ENCODE peak calls at places on chromosome 20, in ten cellular contexts. One of them, this sample, is unnamed.
A peak's percentile ranks its signal among the peaks of the same experiment; 100 is the strongest.

GRCh38 chr20:25016471-25016870 is 23.9 kb upstream of the APMAP start:
- DNase-seq in GM23248: no peak
- DNase-seq in AG20443: no peak
- DNase-seq in stromal cell of bone marrow: no peak
- DNase-seq in stimulated activated CD4-positive, alpha-beta T cell treated with anti-CD3 and anti-CD28 coated beads, Interleukin-15, amount 100 ng/mL, for 1 hour: no peak
- DNase-seq in KBM-7: no peak
- DNase-seq in amniotic stem cell: no peak
- DNase-seq in SK-N-DZ: no peak
- DNase-seq in Kasumi-1: no peak
- DNase-seq in CD4-positive, alpha-beta T cell: no peak
- DNase-seq in this sample: no peak

GRCh38 chr20:25280574-25281535 is 33.0 kb downstream of the PYGB start:
- DNase-seq in GM23248: no peak
- DNase-seq in AG20443: no peak
- DNase-seq in stromal cell of bone marrow: no peak
- DNase-seq in stimulated activated CD4-positive, alpha-beta T cell treated with anti-CD3 and anti-CD28 coated beads, Interleukin-15, amount 100 ng/mL, for 1 hour: no peak
- DNase-seq in KBM-7: no peak
- DNase-seq in amniotic stem cell: no peak
- DNase-seq in SK-N-DZ: no peak
- DNase-seq in Kasumi-1: no peak
- DNase-seq in CD4-positive, alpha-beta T cell: peak; percentile 27
- DNase-seq in this sample: no peak

GRCh38 chr20:49367113-49367512 is 89.3 kb upstream of the ZNFX1 start:
- DNase-seq in GM23248: peak; percentile 19
- DNase-seq in AG20443: no peak
- DNase-seq in stromal cell of bone marrow: no peak
- DNase-seq in stimulated activated CD4-positive, alpha-beta T cell treated with anti-CD3 and anti-CD28 coated beads, Interleukin-15, amount 100 ng/mL, for 1 hour: no peak
- DNase-seq in KBM-7: no peak
- DNase-seq in amniotic stem cell: no peak
- DNase-seq in SK-N-DZ: no peak
- DNase-seq in Kasumi-1: no peak
- DNase-seq in CD4-positive, alpha-beta T cell: no peak
- DNase-seq in this sample: no peak

GRCh38 chr20:13610205-13610604 is 28.5 kb downstream of the TASP1 start:
- DNase-seq in GM23248: no peak
- DNase-seq in AG20443: no peak
- DNase-seq in stromal cell of bone marrow: no peak
- DNase-seq in stimulated activated CD4-positive, alpha-beta T cell treated with anti-CD3 and anti-CD28 coated beads, Interleukin-15, amount 100 ng/mL, for 1 hour: no peak
- DNase-seq in KBM-7: peak; percentile 28
- DNase-seq in amniotic stem cell: no peak
- DNase-seq in SK-N-DZ: peak; percentile 16
- DNase-seq in Kasumi-1: no peak
- DNase-seq in CD4-positive, alpha-beta T cell: no peak
- DNase-seq in this sample: no peak

GRCh38 chr20:49389854-49390253 is 92.6 kb downstream of the KCNB1 start:
- DNase-seq in GM23248: no peak
- DNase-seq in AG20443: no peak
- DNase-seq in stromal cell of bone marrow: no peak
- DNase-seq in stimulated activated CD4-positive, alpha-beta T cell treated with anti-CD3 and anti-CD28 coated beads, Interleukin-15, amount 100 ng/mL, for 1 hour: no peak
- DNase-seq in KBM-7: no peak
- DNase-seq in amniotic stem cell: no peak
- DNase-seq in SK-N-DZ: no peak
- DNase-seq in Kasumi-1: no peak
- DNase-seq in CD4-positive, alpha-beta T cell: no peak
- DNase-seq in this sample: no peak

GRCh38 chr20:791056-791455 is 22.8 kb upstream of the SLC52A3 start:
- DNase-seq in GM23248: no peak
- DNase-seq in AG20443: no peak
- DNase-seq in stromal cell of bone marrow: no peak
- DNase-seq in stimulated activated CD4-positive, alpha-beta T cell treated with anti-CD3 and anti-CD28 coated beads, Interleukin-15, amount 100 ng/mL, for 1 hour: no peak
- DNase-seq in KBM-7: no peak
- DNase-seq in amniotic stem cell: no peak
- DNase-seq in SK-N-DZ: no peak
- DNase-seq in Kasumi-1: no peak
- DNase-seq in CD4-positive, alpha-beta T cell: no peak
- DNase-seq in this sample: no peak

GRCh38 chr20:45337367-45338120 is 10.7 kb downstream of the SDC4 start:
- DNase-seq in GM23248: peak; percentile 97
- DNase-seq in AG20443: peak; percentile 91
- DNase-seq in stromal cell of bone marrow: peak; percentile 79
- DNase-seq in stimulated activated CD4-positive, alpha-beta T cell treated with anti-CD3 and anti-CD28 coated beads, Interleukin-15, amount 100 ng/mL, for 1 hour: no peak
- DNase-seq in KBM-7: no peak
- DNase-seq in amniotic stem cell: peak; percentile 91
- DNase-seq in SK-N-DZ: no peak
- DNase-seq in Kasumi-1: no peak
- DNase-seq in CD4-positive, alpha-beta T cell: no peak
- DNase-seq in this sample: peak; percentile 91

GRCh38 chr20:3045042-3045815 is 623 bp upstream of the MRPS26 start:
- DNase-seq in GM23248: peak; percentile 85
- DNase-seq in AG20443: peak; percentile 88
- DNase-seq in stromal cell of bone marrow: peak; percentile 75
- DNase-seq in stimulated activated CD4-positive, alpha-beta T cell treated with anti-CD3 and anti-CD28 coated beads, Interleukin-15, amount 100 ng/mL, for 1 hour: no peak
- DNase-seq in KBM-7: peak; percentile 92
- DNase-seq in amniotic stem cell: peak; percentile 65
- DNase-seq in SK-N-DZ: no peak
- DNase-seq in Kasumi-1: peak; percentile 62
- DNase-seq in CD4-positive, alpha-beta T cell: no peak
- DNase-seq in this sample: peak; percentile 83

GRCh38 chr20:50146732-50147662 is 6.5 kb downstream of the PEDS1 start:
- DNase-seq in GM23248: no peak
- DNase-seq in AG20443: no peak
- DNase-seq in stromal cell of bone marrow: no peak
- DNase-seq in stimulated activated CD4-positive, alpha-beta T cell treated with anti-CD3 and anti-CD28 coated beads, Interleukin-15, amount 100 ng/mL, for 1 hour: peak; percentile 55
- DNase-seq in KBM-7: peak; percentile 88
- DNase-seq in amniotic stem cell: no peak
- DNase-seq in SK-N-DZ: no peak
- DNase-seq in Kasumi-1: peak; percentile 69
- DNase-seq in CD4-positive, alpha-beta T cell: peak; percentile 74
- DNase-seq in this sample: peak; percentile 43

GRCh38 chr20:35680464-35681183 is 15.9 kb upstream of the CPNE1 start:
- DNase-seq in GM23248: no peak
- DNase-seq in AG20443: no peak
- DNase-seq in stromal cell of bone marrow: no peak
- DNase-seq in stimulated activated CD4-positive, alpha-beta T cell treated with anti-CD3 and anti-CD28 coated beads, Interleukin-15, amount 100 ng/mL, for 1 hour: no peak
- DNase-seq in KBM-7: peak; percentile 82
- DNase-seq in amniotic stem cell: no peak
- DNase-seq in SK-N-DZ: no peak
- DNase-seq in Kasumi-1: peak; percentile 75
- DNase-seq in CD4-positive, alpha-beta T cell: no peak
- DNase-seq in this sample: no peak

GRCh38 chr20:7694940-7695567 is 245.2 kb downstream of the HAO1 start:
- DNase-seq in GM23248: peak; percentile 14
- DNase-seq in AG20443: no peak
- DNase-seq in stromal cell of bone marrow: peak; percentile 33
- DNase-seq in stimulated activated CD4-positive, alpha-beta T cell treated with anti-CD3 and anti-CD28 coated beads, Interleukin-15, amount 100 ng/mL, for 1 hour: no peak
- DNase-seq in KBM-7: no peak
- DNase-seq in amniotic stem cell: no peak
- DNase-seq in SK-N-DZ: no peak
- DNase-seq in Kasumi-1: no peak
- DNase-seq in CD4-positive, alpha-beta T cell: no peak
- DNase-seq in this sample: no peak

GRCh38 chr20:34951652-34952051 is 4.0 kb downstream of the GSS start:
- DNase-seq in GM23248: no peak
- DNase-seq in AG20443: no peak
- DNase-seq in stromal cell of bone marrow: no peak
- DNase-seq in stimulated activated CD4-positive, alpha-beta T cell treated with anti-CD3 and anti-CD28 coated beads, Interleukin-15, amount 100 ng/mL, for 1 hour: no peak
- DNase-seq in KBM-7: no peak
- DNase-seq in amniotic stem cell: no peak
- DNase-seq in SK-N-DZ: no peak
- DNase-seq in Kasumi-1: no peak
- DNase-seq in CD4-positive, alpha-beta T cell: no peak
- DNase-seq in this sample: no peak

GRCh38 chr20:54221383-54221782 is 13.5 kb downstream of the PFDN4 start:
- DNase-seq in GM23248: no peak
- DNase-seq in AG20443: no peak
- DNase-seq in stromal cell of bone marrow: no peak
- DNase-seq in stimulated activated CD4-positive, alpha-beta T cell treated with anti-CD3 and anti-CD28 coated beads, Interleukin-15, amount 100 ng/mL, for 1 hour: no peak
- DNase-seq in KBM-7: no peak
- DNase-seq in amniotic stem cell: no peak
- DNase-seq in SK-N-DZ: no peak
- DNase-seq in Kasumi-1: peak; percentile 8
- DNase-seq in CD4-positive, alpha-beta T cell: no peak
- DNase-seq in this sample: no peak

GRCh38 chr20:32959351-32960221 is 44.6 kb downstream of the SUN5 start:
- DNase-seq in GM23248: no peak
- DNase-seq in AG20443: peak; percentile 6
- DNase-seq in stromal cell of bone marrow: no peak
- DNase-seq in stimulated activated CD4-positive, alpha-beta T cell treated with anti-CD3 and anti-CD28 coated beads, Interleukin-15, amount 100 ng/mL, for 1 hour: no peak
- DNase-seq in KBM-7: no peak
- DNase-seq in amniotic stem cell: no peak
- DNase-seq in SK-N-DZ: no peak
- DNase-seq in Kasumi-1: no peak
- DNase-seq in CD4-positive, alpha-beta T cell: no peak
- DNase-seq in this sample: no peak

GRCh38 chr20:45883100-45883469 is 2.1 kb downstream of the ZSWIM1 start:
- DNase-seq in GM23248: no peak
- DNase-seq in AG20443: no peak
- DNase-seq in stromal cell of bone marrow: no peak
- DNase-seq in stimulated activated CD4-positive, alpha-beta T cell treated with anti-CD3 and anti-CD28 coated beads, Interleukin-15, amount 100 ng/mL, for 1 hour: no peak
- DNase-seq in KBM-7: no peak
- DNase-seq in amniotic stem cell: no peak
- DNase-seq in SK-N-DZ: no peak
- DNase-seq in Kasumi-1: no peak
- DNase-seq in CD4-positive, alpha-beta T cell: no peak
- DNase-seq in this sample: no peak

GRCh38 chr20:6575912-6576391 is 191.5 kb upstream of the BMP2 start:
- DNase-seq in GM23248: no peak
- DNase-seq in AG20443: no peak
- DNase-seq in stromal cell of bone marrow: no peak
- DNase-seq in stimulated activated CD4-positive, alpha-beta T cell treated with anti-CD3 and anti-CD28 coated beads, Interleukin-15, amount 100 ng/mL, for 1 hour: no peak
- DNase-seq in KBM-7: no peak
- DNase-seq in amniotic stem cell: no peak
- DNase-seq in SK-N-DZ: no peak
- DNase-seq in Kasumi-1: no peak
- DNase-seq in CD4-positive, alpha-beta T cell: no peak
- DNase-seq in this sample: peak; percentile 47

GRCh38 chr20:40591104-40591503 is 97.9 kb downstream of the MAFB start:
- DNase-seq in GM23248: peak; percentile 17
- DNase-seq in AG20443: no peak
- DNase-seq in stromal cell of bone marrow: no peak
- DNase-seq in stimulated activated CD4-positive, alpha-beta T cell treated with anti-CD3 and anti-CD28 coated beads, Interleukin-15, amount 100 ng/mL, for 1 hour: no peak
- DNase-seq in KBM-7: no peak
- DNase-seq in amniotic stem cell: no peak
- DNase-seq in SK-N-DZ: no peak
- DNase-seq in Kasumi-1: no peak
- DNase-seq in CD4-positive, alpha-beta T cell: no peak
- DNase-seq in this sample: no peak

GRCh38 chr20:330233-331149 is 5.1 kb downstream of the SOX12 start:
- DNase-seq in GM23248: peak; percentile 85
- DNase-seq in AG20443: peak; percentile 74
- DNase-seq in stromal cell of bone marrow: peak; percentile 52
- DNase-seq in stimulated activated CD4-positive, alpha-beta T cell treated with anti-CD3 and anti-CD28 coated beads, Interleukin-15, amount 100 ng/mL, for 1 hour: no peak
- DNase-seq in KBM-7: peak; percentile 82
- DNase-seq in amniotic stem cell: peak; percentile 30
- DNase-seq in SK-N-DZ: peak; percentile 82
- DNase-seq in Kasumi-1: peak; percentile 86
- DNase-seq in CD4-positive, alpha-beta T cell: peak; percentile 59
- DNase-seq in this sample: peak; percentile 88

GRCh38 chr20:50691585-50692552 is 527 bp upstream of the RIPOR3 start:
- DNase-seq in GM23248: peak; percentile 80
- DNase-seq in AG20443: peak; percentile 55
- DNase-seq in stromal cell of bone marrow: peak; percentile 48
- DNase-seq in stimulated activated CD4-positive, alpha-beta T cell treated with anti-CD3 and anti-CD28 coated beads, Interleukin-15, amount 100 ng/mL, for 1 hour: no peak
- DNase-seq in KBM-7: no peak
- DNase-seq in amniotic stem cell: no peak
- DNase-seq in SK-N-DZ: no peak
- DNase-seq in Kasumi-1: no peak
- DNase-seq in CD4-positive, alpha-beta T cell: no peak
- DNase-seq in this sample: peak; percentile 84

GRCh38 chr20:46651091-46651962 is at the start of gene SLC13A3:
- DNase-seq in GM23248: peak; percentile 20
- DNase-seq in AG20443: peak; percentile 46
- DNase-seq in stromal cell of bone marrow: no peak
- DNase-seq in stimulated activated CD4-positive, alpha-beta T cell treated with anti-CD3 and anti-CD28 coated beads, Interleukin-15, amount 100 ng/mL, for 1 hour: no peak
- DNase-seq in KBM-7: no peak
- DNase-seq in amniotic stem cell: no peak
- DNase-seq in SK-N-DZ: no peak
- DNase-seq in Kasumi-1: no peak
- DNase-seq in CD4-positive, alpha-beta T cell: no peak
- DNase-seq in this sample: peak; percentile 18

GRCh38 chr20:830011-830521 is 3.4 kb upstream of the FAM110A start:
- DNase-seq in GM23248: peak; percentile 86
- DNase-seq in AG20443: peak; percentile 37
- DNase-seq in stromal cell of bone marrow: peak; percentile 64
- DNase-seq in stimulated activated CD4-positive, alpha-beta T cell treated with anti-CD3 and anti-CD28 coated beads, Interleukin-15, amount 100 ng/mL, for 1 hour: no peak
- DNase-seq in KBM-7: no peak
- DNase-seq in amniotic stem cell: no peak
- DNase-seq in SK-N-DZ: no peak
- DNase-seq in Kasumi-1: no peak
- DNase-seq in CD4-positive, alpha-beta T cell: no peak
- DNase-seq in this sample: peak; percentile 12

GRCh38 chr20:38190166-38190565 is 25.1 kb upstream of the TGM2 start:
- DNase-seq in GM23248: no peak
- DNase-seq in AG20443: no peak
- DNase-seq in stromal cell of bone marrow: no peak
- DNase-seq in stimulated activated CD4-positive, alpha-beta T cell treated with anti-CD3 and anti-CD28 coated beads, Interleukin-15, amount 100 ng/mL, for 1 hour: no peak
- DNase-seq in KBM-7: no peak
- DNase-seq in amniotic stem cell: no peak
- DNase-seq in SK-N-DZ: no peak
- DNase-seq in Kasumi-1: no peak
- DNase-seq in CD4-positive, alpha-beta T cell: no peak
- DNase-seq in this sample: no peak

GRCh38 chr20:41276317-41276751 is 41.2 kb downstream of the ZHX3 start:
- DNase-seq in GM23248: peak; percentile 28
- DNase-seq in AG20443: peak; percentile 27
- DNase-seq in stromal cell of bone marrow: no peak
- DNase-seq in stimulated activated CD4-positive, alpha-beta T cell treated with anti-CD3 and anti-CD28 coated beads, Interleukin-15, amount 100 ng/mL, for 1 hour: no peak
- DNase-seq in KBM-7: peak; percentile 15
- DNase-seq in amniotic stem cell: no peak
- DNase-seq in SK-N-DZ: no peak
- DNase-seq in Kasumi-1: no peak
- DNase-seq in CD4-positive, alpha-beta T cell: no peak
- DNase-seq in this sample: peak; percentile 53

GRCh38 chr20:48923149-48923718 is 1.7 kb downstream of the ARFGEF2 start:
- DNase-seq in GM23248: peak; percentile 55
- DNase-seq in AG20443: no peak
- DNase-seq in stromal cell of bone marrow: no peak
- DNase-seq in stimulated activated CD4-positive, alpha-beta T cell treated with anti-CD3 and anti-CD28 coated beads, Interleukin-15, amount 100 ng/mL, for 1 hour: no peak
- DNase-seq in KBM-7: no peak
- DNase-seq in amniotic stem cell: no peak
- DNase-seq in SK-N-DZ: no peak
- DNase-seq in Kasumi-1: no peak
- DNase-seq in CD4-positive, alpha-beta T cell: no peak
- DNase-seq in this sample: peak; percentile 43

GRCh38 chr20:44204156-44204831 is 6.3 kb downstream of the OSER1 start:
- DNase-seq in GM23248: peak; percentile 94
- DNase-seq in AG20443: peak; percentile 87
- DNase-seq in stromal cell of bone marrow: peak; percentile 83
- DNase-seq in stimulated activated CD4-positive, alpha-beta T cell treated with anti-CD3 and anti-CD28 coated beads, Interleukin-15, amount 100 ng/mL, for 1 hour: no peak
- DNase-seq in KBM-7: no peak
- DNase-seq in amniotic stem cell: peak; percentile 79
- DNase-seq in SK-N-DZ: no peak
- DNase-seq in Kasumi-1: no peak
- DNase-seq in CD4-positive, alpha-beta T cell: no peak
- DNase-seq in this sample: peak; percentile 92

GRCh38 chr20:54356726-54357235 is 118.6 kb upstream of the DOK5 start:
- DNase-seq in GM23248: peak; percentile 43
- DNase-seq in AG20443: peak; percentile 16
- DNase-seq in stromal cell of bone marrow: no peak
- DNase-seq in stimulated activated CD4-positive, alpha-beta T cell treated with anti-CD3 and anti-CD28 coated beads, Interleukin-15, amount 100 ng/mL, for 1 hour: no peak
- DNase-seq in KBM-7: no peak
- DNase-seq in amniotic stem cell: no peak
- DNase-seq in SK-N-DZ: no peak
- DNase-seq in Kasumi-1: no peak
- DNase-seq in CD4-positive, alpha-beta T cell: no peak
- DNase-seq in this sample: peak; percentile 50

GRCh38 chr20:5643936-5644335 is 106.3 kb upstream of the SHLD1 start:
- DNase-seq in GM23248: no peak
- DNase-seq in AG20443: no peak
- DNase-seq in stromal cell of bone marrow: no peak
- DNase-seq in stimulated activated CD4-positive, alpha-beta T cell treated with anti-CD3 and anti-CD28 coated beads, Interleukin-15, amount 100 ng/mL, for 1 hour: no peak
- DNase-seq in KBM-7: no peak
- DNase-seq in amniotic stem cell: no peak
- DNase-seq in SK-N-DZ: no peak
- DNase-seq in Kasumi-1: no peak
- DNase-seq in CD4-positive, alpha-beta T cell: no peak
- DNase-seq in this sample: no peak

GRCh38 chr20:35300469-35301262 is 8.4 kb upstream of the FAM83C start:
- DNase-seq in GM23248: no peak
- DNase-seq in AG20443: no peak
- DNase-seq in stromal cell of bone marrow: no peak
- DNase-seq in stimulated activated CD4-positive, alpha-beta T cell treated with anti-CD3 and anti-CD28 coated beads, Interleukin-15, amount 100 ng/mL, for 1 hour: no peak
- DNase-seq in KBM-7: no peak
- DNase-seq in amniotic stem cell: no peak
- DNase-seq in SK-N-DZ: no peak
- DNase-seq in Kasumi-1: no peak
- DNase-seq in CD4-positive, alpha-beta T cell: no peak
- DNase-seq in this sample: no peak

This sample was measured in adipocyte.